ENCODE peak calls at places on chromosomes 4 and X, in seven cellular contexts. E is T-helper 1 cell, G is stomach, M is cardiac muscle cell, S is H4, P is IMR-90, B is T47D. R is an unnamed sample.

GRCh38 chrX:68826113-68826980 is 2.5 kb upstream of the EFNB1 start:
- DNase-seq in E (no peak), G (no peak), P (no peak), S (no peak), M (no peak), B (no peak), R (no peak)

GRCh38 chrX:101485212-101486064 is at the start of gene ARMCX4:
- DNase-seq in S (peak; percentile 29), B (peak; percentile 24), G (peak; percentile 58), P (peak; percentile 62), M (peak; percentile 66), E (peak; percentile 33), R (peak; percentile 88)

GRCh38 chr4:141933978-141934377 is 297.6 kb downstream of the IL15 start:
- DNase-seq in G (no peak), P (peak; percentile 10), S (no peak), B (no peak), E (no peak), M (no peak), R (no peak)

GRCh38 chr4:140286503-140286902 is 86.9 kb upstream of the SCOC start:
- DNase-seq in S (no peak), P (no peak), G (no peak), M (no peak), B (no peak), E (no peak), R (peak; percentile 67)

GRCh38 chr4:86685401-86685800 is 91.3 kb downstream of the PTPN13 start:
- DNase-seq in P (peak; percentile 12), E (no peak), S (peak; percentile 8), G (no peak), B (peak; percentile 65), M (peak; percentile 84), R (no peak)

GRCh38 chrX:133555796-133556458 is 140.6 kb upstream of the GPC4 start:
- DNase-seq in P (no peak), B (no peak), M (no peak), S (no peak), E (no peak), G (no peak), R (no peak)

GRCh38 chr4:60579335-60579734 is 620.8 kb upstream of the ADGRL3 start:
- DNase-seq in B (no peak), M (no peak), P (peak; percentile 40), S (no peak), E (no peak), G (no peak), R (no peak)

GRCh38 chr4:180084561-180084960 is 2158.6 kb upstream of the TENM3 start:
- DNase-seq in M (no peak), S (no peak), P (peak; percentile 43), E (no peak), G (no peak), B (no peak), R (no peak)

GRCh38 chr4:74056114-74056857 is 17.8 kb upstream of the CXCL3 start:
- DNase-seq in S (peak; percentile 74), G (no peak), E (no peak), P (peak; percentile 52), B (no peak), M (peak; percentile 45), R (no peak)

GRCh38 chr4:9999956-10000551 is 21.2 kb downstream of the SLC2A9 start:
- DNase-seq in M (no peak), B (no peak), S (no peak), E (peak; percentile 60), G (no peak), P (peak; percentile 17), R (no peak)

GRCh38 chrX:18410038-18410437 is 15.4 kb upstream of the CDKL5 start:
- DNase-seq in G (no peak), E (no peak), M (peak; percentile 58), P (peak; percentile 55), S (peak; percentile 41), B (peak; percentile 72), R (peak; percentile 28)

GRCh38 chrX:13868481-13869040 is 51.7 kb upstream of the GPM6B start:
- DNase-seq in S (no peak), B (no peak), G (no peak), M (peak; percentile 86), E (no peak), P (peak; percentile 45), R (no peak)

GRCh38 chr4:6441202-6441582 is 31.2 kb downstream of the PPP2R2C start:
- DNase-seq in G (no peak), B (no peak), S (no peak), M (no peak), P (no peak), E (no peak), R (no peak)

GRCh38 chr4:98661356-98662054 is 3.1 kb upstream of the TSPAN5 start:
- DNase-seq in B (no peak), S (no peak), E (no peak), P (peak; percentile 58), G (no peak), M (no peak), R (no peak)

GRCh38 chr4:17448689-17449088 is 63.2 kb downstream of the QDPR start:
- DNase-seq in G (no peak), B (no peak), P (peak; percentile 72), M (peak; percentile 73), E (no peak), S (peak; percentile 29), R (no peak)

GRCh38 chr4:51843309-51844156 is 580 bp downstream of the DCUN1D4 start:
- DNase-seq in P (peak; percentile 56), B (peak; percentile 74), G (peak; percentile 68), M (peak; percentile 76), S (peak; percentile 64), E (peak; percentile 50), R (peak; percentile 70)

GRCh38 chrX:43505759-43506158 is 150.3 kb upstream of the MAOA start:
- DNase-seq in P (no peak), G (no peak), E (no peak), M (no peak), B (no peak), S (no peak), R (no peak)

GRCh38 chr4:114562176-114562904 is 36.3 kb upstream of the UGT8 start:
- DNase-seq in E (no peak), S (no peak), B (no peak), P (no peak), M (no peak), G (no peak), R (no peak)

GRCh38 chr4:135538698-135539097 is 1337.1 kb upstream of the PABPC4L start:
- DNase-seq in E (no peak), M (no peak), G (no peak), B (no peak), S (no peak), P (no peak), R (no peak)

GRCh38 chrX:84724576-84724975 is 222.3 kb upstream of the HDX start:
- DNase-seq in S (peak; percentile 41), B (no peak), M (no peak), E (no peak), P (no peak), G (no peak), R (no peak)

GRCh38 chrX:18833071-18833731 is 125.8 kb downstream of the PPEF1 start:
- DNase-seq in E (no peak), P (peak; percentile 16), G (no peak), B (no peak), S (no peak), M (peak; percentile 36), R (peak; percentile 37)

GRCh38 chrX:154013614-154014360 is 5.9 kb downstream of the IRAK1 start:
- DNase-seq in S (no peak), G (peak; percentile 41), P (peak; percentile 10), E (peak; percentile 51), B (no peak), M (peak; percentile 36), R (peak; percentile 53)

GRCh38 chrX:118726887-118727685 is at the start of gene IL13RA1:
- DNase-seq in P (peak; percentile 76), M (peak; percentile 90), E (peak; percentile 9), G (peak; percentile 86), S (peak; percentile 76), B (peak; percentile 88), R (peak; percentile 71)

GRCh38 chr4:13367244-13367643 is 116.9 kb downstream of the RAB28 start:
- DNase-seq in E (no peak), B (no peak), S (no peak), G (no peak), P (no peak), M (no peak), R (no peak)

GRCh38 chr4:183765121-183765990 is 106.3 kb downstream of the TRAPPC11 start:
- DNase-seq in E (no peak), P (no peak), B (peak; percentile 35), G (no peak), S (no peak), M (no peak), R (no peak)

GRCh38 chrX:153644356-153645125 is 2.5 kb upstream of the DUSP9 start:
- DNase-seq in E (no peak), S (no peak), P (no peak), G (no peak), B (no peak), M (no peak), R (peak; percentile 41)

GRCh38 chr4:5635826-5636196 is 72.5 kb downstream of the EVC2 start:
- DNase-seq in S (no peak), E (no peak), P (peak; percentile 87), B (no peak), G (no peak), M (peak; percentile 38), R (no peak)

GRCh38 chrX:119729408-119730201 is 28.8 kb upstream of the SOWAHD start:
- DNase-seq in M (peak; percentile 80), S (peak; percentile 48), G (peak; percentile 57), B (peak; percentile 49), E (peak; percentile 71), P (peak; percentile 64), R (peak; percentile 67)

GRCh38 chr4:7333801-7334421 is 100.8 kb downstream of the PSAPL1 start:
- DNase-seq in E (no peak), S (no peak), P (peak; percentile 16), B (no peak), G (no peak), M (peak; percentile 25), R (no peak)

GRCh38 chr4:38948551-38948950 is 80.9 kb downstream of the FAM114A1 start:
- DNase-seq in B (peak; percentile 18), P (peak; percentile 95), G (no peak), M (peak; percentile 94), S (peak; percentile 74), E (no peak), R (no peak)

GRCh38 chr4:123922847-123923246 is 526.3 kb downstream of the SPRY1 start:
- DNase-seq in G (no peak), P (peak; percentile 2), B (no peak), M (peak; percentile 40), S (no peak), E (no peak), R (no peak)

GRCh38 chr4:92551616-92552015 is 247.8 kb downstream of the GRID2 start:
- DNase-seq in E (no peak), B (peak; percentile 6), M (no peak), P (no peak), G (no peak), S (no peak), R (no peak)

R was measured in BE2C.